ENCODE peak calls at places on chromosomes 5 and 9, in seven cellular contexts. C, E, N, T, O, P and X are unnamed samples.
A peak's percentile ranks its signal among the peaks of the same experiment; 100 is the strongest.

GRCh38 chr9:16154570-16155078 is 601.8 kb downstream of the CCDC171 start:
- DNase-seq in C (peak; percentile 20), E (peak; percentile 69), N (peak; percentile 83), T (peak; percentile 91), O (peak; percentile 66), P (no peak), X (no peak)

GRCh38 chr5:32504923-32505596 is 60.5 kb upstream of the ZFR start:
- DNase-seq in C (no peak), E (peak; percentile 68), N (peak; percentile 83), T (peak; percentile 26), O (peak; percentile 83), P (no peak), X (no peak)

GRCh38 chr9:104780796-104781395 is 17.0 kb downstream of the NIPSNAP3B start:
- DNase-seq in C (peak; percentile 75), E (peak; percentile 35), N (no peak), T (peak; percentile 15), O (peak; percentile 74), P (peak; percentile 16), X (no peak)

GRCh38 chr5:92092239-92092638 is 709.1 kb upstream of the ARRDC3 start:
- DNase-seq in C (no peak), E (no peak), N (no peak), T (no peak), O (no peak), P (no peak), X (no peak)

GRCh38 chr5:6253846-6254245 is 124.5 kb downstream of the MED10 start:
- DNase-seq in C (no peak), E (no peak), N (no peak), T (no peak), O (no peak), P (no peak), X (no peak)

GRCh38 chr5:61881821-61882220 is 424.2 kb upstream of the KIF2A start:
- DNase-seq in C (no peak), E (no peak), N (peak; percentile 11), T (no peak), O (peak; percentile 53), P (no peak), X (no peak)

GRCh38 chr9:96158909-96159575 is 142.9 kb downstream of the HSD17B3 start:
- DNase-seq in C (peak; percentile 9), E (no peak), N (no peak), T (no peak), O (no peak), P (no peak), X (no peak)

GRCh38 chr5:157582731-157583580 is 7.4 kb upstream of the ADAM19 start:
- DNase-seq in C (no peak), E (no peak), N (no peak), T (no peak), O (no peak), P (no peak), X (no peak)

GRCh38 chr5:176497852-176498251 is 39.4 kb downstream of the RNF44 start:
- DNase-seq in C (peak; percentile 69), E (no peak), N (no peak), T (no peak), O (peak; percentile 79), P (no peak), X (peak; percentile 73)

GRCh38 chr5:119537704-119538103 is 85.4 kb downstream of the HSD17B4 start:
- DNase-seq in C (peak; percentile 84), E (peak; percentile 83), N (peak; percentile 4), T (no peak), O (no peak), P (no peak), X (peak; percentile 37)

GRCh38 chr9:117377046-117377445 is 37.8 kb downstream of the ASTN2 start:
- DNase-seq in C (no peak), E (no peak), N (no peak), T (peak; percentile 56), O (no peak), P (no peak), X (no peak)

GRCh38 chr5:1418238-1418920 is 26.9 kb downstream of the SLC6A3 start:
- DNase-seq in C (no peak), E (no peak), N (no peak), T (no peak), O (no peak), P (no peak), X (no peak)

GRCh38 chr5:17304282-17304681 is 86.9 kb downstream of the BASP1 start:
- DNase-seq in C (no peak), E (no peak), N (no peak), T (no peak), O (peak; percentile 19), P (no peak), X (no peak)

DNA sequence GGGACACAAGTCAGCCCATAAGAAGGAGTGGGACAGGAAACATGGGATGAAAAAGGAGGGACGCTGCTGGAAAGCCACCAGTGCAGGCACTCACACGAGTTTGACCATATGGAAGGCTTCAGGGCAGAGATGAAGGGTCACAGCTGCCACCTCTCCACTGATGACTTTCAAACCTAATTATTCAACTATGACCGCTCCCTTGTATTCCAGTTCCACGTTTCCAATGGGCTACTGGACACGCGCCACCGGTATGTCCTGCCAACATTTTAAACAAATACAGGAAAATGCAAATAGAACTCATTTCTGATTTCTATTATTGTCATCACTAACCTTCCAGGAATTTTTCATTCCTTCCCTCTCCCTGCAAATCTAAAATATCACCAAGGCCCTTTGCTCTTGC is 134.7 kb downstream of the SLC1A3 start:
- DNase-seq in C (no peak), E (no peak), N (no peak), T (no peak), O (no peak), P (no peak), X (no peak)
- H3K9me2 ChIP-seq in C (no peaks in the 10 kb centered on the region), E (no peaks in the 10 kb centered on the region), N (no peaks in the 10 kb centered on the region), T (no peaks in the 10 kb centered on the region), O (no peaks in the 10 kb centered on the region), P (no peaks in the 10 kb centered on the region), X (no peaks in the 10 kb centered on the region)

GRCh38 chr5:72067682-72068470 is 39.4 kb upstream of the MAP1B start:
- DNase-seq in C (peak; percentile 79), E (no peak), N (peak; percentile 77), T (no peak), O (peak; percentile 94), P (peak; percentile 12), X (peak; percentile 96)
- H3K27ac ChIP-seq in C (no peak overlapping the region), E (no peak overlapping the region), N (peak overlapping the region; percentile 87), T (peak overlapping the region; percentile 48), O (peak overlapping the region; percentile 85), P (no peak overlapping the region), X (peak overlapping the region; percentile 98)

GRCh38 chr5:141877478-141878185 is 578 bp downstream of the PCDH1 start:
- DNase-seq in C (peak; percentile 30), E (peak; percentile 17), N (peak; percentile 37), T (no peak), O (peak; percentile 38), P (no peak), X (peak; percentile 52)
- TF ChIP-seq EZH2 in C (no peak), E (no peak), N (no peak), T (no peak), O (peak; percentile 96), P (no peak), X (no peak)

DNA sequence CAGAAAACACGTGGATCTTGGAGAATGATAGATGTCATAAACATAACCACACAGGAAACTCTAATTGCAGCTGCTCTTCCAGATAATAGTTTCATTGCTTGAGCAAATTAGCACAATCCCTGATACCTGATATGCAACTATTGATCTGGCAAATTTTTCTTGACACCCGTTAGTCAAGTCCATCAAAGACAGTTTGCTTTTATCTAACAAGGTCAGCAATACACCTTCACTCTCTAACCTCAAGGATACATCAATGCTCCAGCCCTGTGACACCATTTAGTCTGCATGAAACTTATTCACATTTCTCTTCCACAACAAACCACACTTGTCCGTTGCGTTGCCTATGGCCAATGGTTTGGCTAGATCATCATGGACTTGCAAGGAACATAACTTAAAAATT is 16.6 kb downstream of the UGT3A1 start:
- DNase-seq in C (no peak), E (no peak), N (no peak), T (no peak), O (no peak), P (no peak), X (no peak)
- H3K9me2 ChIP-seq in C (no peaks in the 10 kb centered on the region), E (no peaks in the 10 kb centered on the region), N (no peaks in the 10 kb centered on the region), T (peaks cover 6% of the 10 kb centered on the region), O (no peaks in the 10 kb centered on the region), P (no peaks in the 10 kb centered on the region), X (no peaks in the 10 kb centered on the region)